ENCODE peak calls at places on chromosome 12, in four cellular contexts. Q is Peyer's patch, V is heart left ventricle, U is sigmoid colon. X is an unnamed sample.

GRCh38 chr12:46843811-46844210 is 18.0 kb upstream of the SLC38A4 start:
- DNase-seq in Q (no peak), V (no peak), U (no peak), X (no peak)

GRCh38 chr12:4270016-4270669 is 3.4 kb upstream of the CCND2 start:
- DNase-seq in V (no peak), U (no peak), Q (peak; percentile 70), X (no peak)

GRCh38 chr12:67223225-67223624 is 45.9 kb upstream of the CAND1 start:
- DNase-seq in V (no peak), U (no peak), Q (no peak), X (no peak)

GRCh38 chr12:122063691-122064033 is 14.9 kb upstream of the MLXIP start:
- DNase-seq in Q (no peak), U (peak; percentile 80), V (no peak), X (no peak)

GRCh38 chr12:2503036-2503435 is 291.7 kb upstream of the FKBP4 start:
- DNase-seq in V (no peak), Q (no peak), U (no peak), X (no peak)

GRCh38 chr12:53059434-53060063 is 9.7 kb downstream of the TNS2 start:
- DNase-seq in V (peak; percentile 27), Q (peak; percentile 47), U (no peak), X (no peak)

GRCh38 chr12:76820888-76821482 is 57.1 kb downstream of the ZDHHC17 start:
- DNase-seq in Q (no peak), U (no peak), V (no peak), X (peak; percentile 25)

GRCh38 chr12:39401459-39401858 is 41.5 kb downstream of the KIF21A start:
- DNase-seq in U (no peak), V (no peak), Q (no peak), X (no peak)

GRCh38 chr12:130711751-130712150 is 4.3 kb downstream of the RIMBP2 start:
- DNase-seq in U (no peak), V (no peak), Q (peak; percentile 28), X (no peak)

GRCh38 chr12:26017484-26018211 is 59.2 kb downstream of the RASSF8 start:
- DNase-seq in U (peak; percentile 64), Q (no peak), V (no peak), X (peak; percentile 75)

GRCh38 chr12:92470608-92471021 is 232.2 kb upstream of the PLEKHG7 start:
- DNase-seq in U (no peak), V (no peak), Q (no peak), X (no peak)

GRCh38 chr12:25558566-25558965 is 5.5 kb upstream of the LMNTD1 start:
- DNase-seq in Q (no peak), V (no peak), U (no peak), X (no peak)

GRCh38 chr12:72865921-72866320 is 593.8 kb downstream of the TRHDE start:
- DNase-seq in U (no peak), Q (no peak), V (no peak), X (no peak)

GRCh38 chr12:63804746-63805145 is 25.0 kb downstream of the RXYLT1 start:
- DNase-seq in Q (no peak), V (no peak), U (no peak), X (no peak)

GRCh38 chr12:45214071-45214470 is 1.8 kb upstream of the ANO6 start:
- DNase-seq in Q (no peak), V (no peak), U (no peak), X (no peak)

GRCh38 chr12:46473634-46474201 is 101.1 kb upstream of the SLC38A2 start:
- DNase-seq in Q (peak; percentile 79), U (peak; percentile 81), V (peak; percentile 78), X (peak; percentile 89)

GRCh38 chr12:116116650-116117424 is 160.7 kb downstream of the MED13L start:
- DNase-seq in V (no peak), U (no peak), Q (no peak), X (no peak)

GRCh38 chr12:13339091-13339490 is 142.6 kb downstream of the EMP1 start:
- DNase-seq in U (no peak), V (no peak), Q (no peak), X (no peak)

GRCh38 chr12:62730649-62731377 is 204.1 kb downstream of the PPM1H start:
- DNase-seq in U (no peak), Q (no peak), V (no peak), X (peak; percentile 78)

GRCh38 chr12:80754259-80754658 is 37.5 kb downstream of the MYF5 start:
- DNase-seq in Q (no peak), V (no peak), U (no peak), X (no peak)

GRCh38 chr12:76329163-76329562 is 19.1 kb downstream of the BBS10 start:
- DNase-seq in U (no peak), V (no peak), Q (no peak), X (no peak)

GRCh38 chr12:40099423-40099853 is 6.4 kb downstream of the SLC2A13 start:
- DNase-seq in V (no peak), U (no peak), Q (peak; percentile 55), X (peak; percentile 30)

GRCh38 chr12:98182791-98183190 is 332.6 kb upstream of the TMPO start:
- DNase-seq in U (no peak), V (no peak), Q (no peak), X (no peak)

GRCh38 chr12:132579747-132580146 is 30.6 kb downstream of the LRCOL1 start:
- DNase-seq in Q (no peak), U (no peak), V (no peak), X (no peak)

GRCh38 chr12:25958254-25959068 is at the start of gene RASSF8:
- DNase-seq in U (peak; percentile 88), Q (peak; percentile 67), V (peak; percentile 80), X (peak; percentile 81)

GRCh38 chr12:25187781-25188180 is 7.2 kb downstream of the DNAI7 start:
- DNase-seq in U (no peak), V (no peak), Q (no peak), X (no peak)

GRCh38 chr12:130489293-130489692 is 151.6 kb downstream of the PIWIL1 start:
- DNase-seq in V (no peak), Q (no peak), U (no peak), X (no peak)

GRCh38 chr12:3453947-3454675 is 36.9 kb upstream of the PRMT8 start:
- DNase-seq in V (no peak), Q (no peak), U (no peak), X (no peak)

GRCh38 chr12:89225808-89226368 is 126.4 kb downstream of the DUSP6 start:
- DNase-seq in V (peak; percentile 38), U (no peak), Q (peak; percentile 62), X (peak; percentile 56)

GRCh38 chr12:886206-886605 is 63.3 kb downstream of the RAD52 start:
- DNase-seq in U (no peak), Q (no peak), V (no peak), X (no peak)

GRCh38 chr12:129049917-129050316 is 196.6 kb downstream of the GLT1D1 start:
- DNase-seq in V (no peak), Q (no peak), U (no peak), X (peak; percentile 68)

GRCh38 chr12:103801709-103802585 is 39.1 kb downstream of the NT5DC3 start:
- DNase-seq in V (no peak), Q (no peak), U (peak; percentile 65), X (peak; percentile 65)

GRCh38 chr12:24861751-24862575 is 86.9 kb downstream of the BCAT1 start:
- DNase-seq in Q (no peak), V (no peak), U (no peak), X (peak; percentile 43)

GRCh38 chr12:132517740-132518100 is 27.8 kb downstream of the FBRSL1 start:
- DNase-seq in V (no peak), U (no peak), Q (no peak), X (no peak)

GRCh38 chr12:119258149-119258548 is 76.4 kb upstream of the CCDC60 start:
- DNase-seq in U (no peak), Q (no peak), V (no peak), X (no peak)
- TF ChIP-seq CTCF in U (no peak), Q (no peak), V (no peak), X (no peak)

GRCh38 chr12:47850153-47851084 is 30.7 kb upstream of the HDAC7 start:
- DNase-seq in V (no peak), Q (no peak), U (no peak), X (no peak)

GRCh38 chr12:47851303-47851952 is 31.7 kb upstream of the HDAC7 start:
- DNase-seq in V (no peak), U (peak; percentile 29), Q (no peak), X (no peak)

GRCh38 chr12:47854531-47854930 is 34.8 kb upstream of the HDAC7 start:
- DNase-seq in U (peak; percentile 64), V (no peak), Q (no peak), X (no peak)

GRCh38 chr12:47849261-47849660 is 29.6 kb upstream of the HDAC7 start:
- DNase-seq in Q (no peak), U (no peak), V (no peak), X (no peak)

GRCh38 chr12:47852096-47852571 is 32.4 kb upstream of the HDAC7 start:
- DNase-seq in U (no peak), V (no peak), Q (no peak), X (no peak)
- TF ChIP-seq POLR2A in U (no peak), V (no peak), Q (no peak), X (no peak)

DNA sequence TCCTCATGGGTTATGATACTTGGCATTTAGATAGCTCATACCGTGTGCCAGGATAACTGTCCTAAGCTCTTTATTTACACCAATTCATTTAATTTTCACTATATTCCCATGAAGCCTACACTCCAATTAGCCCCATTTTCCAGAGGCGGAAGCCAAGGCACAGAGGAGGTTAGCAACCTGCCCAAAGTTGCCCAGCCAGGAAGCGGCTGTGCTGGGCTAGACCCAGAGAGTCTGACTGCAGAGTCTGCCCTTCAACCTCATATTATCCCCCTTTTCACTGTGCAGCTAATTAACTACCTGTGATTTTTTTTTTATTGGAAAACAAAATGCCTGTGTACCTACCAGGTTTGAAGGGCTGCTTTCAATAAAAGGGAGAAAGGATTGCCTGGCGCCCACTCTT is 2.5 kb downstream of the RFLNA start:
- DNase-seq in V (no peak), U (no peak), Q (no peak), X (no peak)
- H3K4me3 ChIP-seq in V (no peak overlapping the region), U (no peak overlapping the region), Q (no peak overlapping the region), X (no peak overlapping the region)

GRCh38 chr12:95349291-95349690 is 124.7 kb upstream of the METAP2 start:
- DNase-seq in U (no peak), V (no peak), Q (no peak), X (no peak)

GRCh38 chr12:95351745-95352144 is 122.2 kb upstream of the METAP2 start:
- DNase-seq in Q (no peak), U (no peak), V (peak; percentile 42), X (no peak)
- TF ChIP-seq CTCF in Q (no peak), U (no peak), V (peak; percentile 28), X (no peak)

X was measured in NB4.